ENCODE peak calls at places on chromosomes 6 and 20, in six cellular contexts. D, V, C, Z, P and J are unnamed samples.

GRCh38 chr20:32984631-32985354 is 19.4 kb downstream of the SUN5 start:
- DNase-seq in D (no peak), V (no peak), C (no peak), Z (no peak), P (no peak), J (no peak)

GRCh38 chr6:73004817-73005216 is 220.5 kb downstream of the KHDC1L start:
- DNase-seq in D (no peak), V (no peak), C (no peak), Z (no peak), P (no peak), J (no peak)

GRCh38 chr6:119467478-119468081 is 118.0 kb upstream of the MAN1A1 start:
- DNase-seq in D (no peak), V (no peak), C (no peak), Z (no peak), P (no peak), J (no peak)

GRCh38 chr6:39824030-39824926 is 32.1 kb downstream of the DAAM2 start:
- DNase-seq in D (no peak), V (no peak), C (no peak), Z (no peak), P (no peak), J (no peak)

GRCh38 chr20:7858851-7859250 is 81.4 kb downstream of the HAO1 start:
- DNase-seq in D (no peak), V (no peak), C (no peak), Z (no peak), P (no peak), J (no peak)

GRCh38 chr20:51624157-51624731 is 81.7 kb upstream of the NFATC2 start:
- DNase-seq in D (peak; percentile 80), V (peak; percentile 57), C (peak; percentile 76), Z (peak; percentile 75), P (peak; percentile 19), J (peak; percentile 56)

GRCh38 chr6:44219053-44219814 is 2.5 kb downstream of the MYMX start:
- DNase-seq in D (peak; percentile 96), V (peak; percentile 85), C (no peak), Z (peak; percentile 90), P (peak; percentile 62), J (peak; percentile 11)

GRCh38 chr6:36229223-36229622 is 32.7 kb downstream of the BRPF3 start:
- DNase-seq in D (no peak), V (no peak), C (no peak), Z (no peak), P (no peak), J (no peak)

GRCh38 chr6:108951351-108951953 is 103.2 kb downstream of the ARMC2 start:
- DNase-seq in D (no peak), V (peak; percentile 58), C (no peak), Z (no peak), P (no peak), J (no peak)

GRCh38 chr6:18122128-18123093 is at the start of gene NHLRC1:
- DNase-seq in D (peak; percentile 95), V (peak; percentile 94), C (peak; percentile 78), Z (peak; percentile 94), P (peak; percentile 84), J (peak; percentile 70)

GRCh38 chr6:14310955-14311354 is 193.4 kb downstream of the CD83 start:
- DNase-seq in D (peak; percentile 50), V (no peak), C (no peak), Z (no peak), P (no peak), J (no peak)

GRCh38 chr6:63897952-63898351 is 262.4 kb downstream of the PHF3 start:
- DNase-seq in D (no peak), V (no peak), C (no peak), Z (no peak), P (no peak), J (no peak)

GRCh38 chr6:69416739-69417138 is 380.1 kb downstream of the LMBRD1 start:
- DNase-seq in D (no peak), V (no peak), C (no peak), Z (no peak), P (no peak), J (no peak)

GRCh38 chr6:15246217-15247211 is 645 bp downstream of the JARID2 start:
- DNase-seq in D (no peak), V (no peak), C (peak; percentile 33), Z (no peak), P (no peak), J (peak; percentile 7)

GRCh38 chr6:109296305-109296915 is 85.9 kb downstream of the CD164 start:
- DNase-seq in D (no peak), V (no peak), C (no peak), Z (no peak), P (no peak), J (no peak)

GRCh38 chr6:111958534-111958933 is 85.3 kb upstream of the FYN start:
- DNase-seq in D (no peak), V (no peak), C (no peak), Z (no peak), P (no peak), J (no peak)

GRCh38 chr20:53136473-53136872 is 164.3 kb downstream of the TSHZ2 start:
- DNase-seq in D (no peak), V (no peak), C (no peak), Z (no peak), P (no peak), J (no peak)

GRCh38 chr20:4829494-4830211 is 107.9 kb downstream of the PRND start:
- DNase-seq in D (no peak), V (no peak), C (no peak), Z (no peak), P (no peak), J (no peak)

GRCh38 chr6:39062014-39062740 is 13.6 kb downstream of the GLP1R start:
- DNase-seq in D (no peak), V (no peak), C (no peak), Z (no peak), P (no peak), J (no peak)

GRCh38 chr6:85864453-85865401 is 222.0 kb upstream of the SYNCRIP start:
- DNase-seq in D (peak; percentile 45), V (no peak), C (no peak), Z (no peak), P (no peak), J (no peak)